ENCODE peak calls at places on chromosomes 6 and 20, in six cellular contexts. One of them, this sample, is unnamed.

GRCh38 chr20:13200767-13201500 is 20.1 kb upstream of the ISM1 start:
- DNase-seq in ecto neural progenitor cell: peak
- DNase-seq in fibroblast of the conjunctiva: no peak
- DNase-seq in NCI-H446: no peak
- DNase-seq in epithelial cell of esophagus: no peak
- DNase-seq in HEK293T: no peak
- DNase-seq in this sample: no peak

GRCh38 chr20:3655032-3655405 is 8.2 kb downstream of the GFRA4 start:
- DNase-seq in HEK293T: no peak
- DNase-seq in fibroblast of the conjunctiva: no peak
- DNase-seq in ecto neural progenitor cell: no peak
- DNase-seq in epithelial cell of esophagus: no peak
- DNase-seq in NCI-H446: no peak
- DNase-seq in this sample: no peak

GRCh38 chr20:35111141-35111888 is 18.7 kb upstream of the TRPC4AP start:
- DNase-seq in ecto neural progenitor cell: no peak
- DNase-seq in HEK293T: no peak
- DNase-seq in fibroblast of the conjunctiva: no peak
- DNase-seq in epithelial cell of esophagus: peak
- DNase-seq in NCI-H446: no peak
- DNase-seq in this sample: no peak

GRCh38 chr6:111777357-111777756 is 95.9 kb downstream of the FYN start:
- DNase-seq in ecto neural progenitor cell: no peak
- DNase-seq in epithelial cell of esophagus: no peak
- DNase-seq in fibroblast of the conjunctiva: no peak
- DNase-seq in HEK293T: no peak
- DNase-seq in NCI-H446: no peak
- DNase-seq in this sample: no peak

GRCh38 chr20:63272105-63273078 is at the start of gene ARFGAP1:
- DNase-seq in fibroblast of the conjunctiva: peak
- DNase-seq in HEK293T: peak
- DNase-seq in ecto neural progenitor cell: peak
- DNase-seq in epithelial cell of esophagus: peak
- DNase-seq in NCI-H446: peak
- DNase-seq in this sample: peak

GRCh38 chr20:31560094-31560899 is 44.8 kb upstream of the ID1 start:
- DNase-seq in ecto neural progenitor cell: no peak
- DNase-seq in fibroblast of the conjunctiva: peak
- DNase-seq in NCI-H446: peak
- DNase-seq in epithelial cell of esophagus: peak
- DNase-seq in HEK293T: peak
- DNase-seq in this sample: no peak

GRCh38 chr6:83311231-83311630 is 118.1 kb downstream of the RWDD2A start:
- DNase-seq in NCI-H446: no peak
- DNase-seq in epithelial cell of esophagus: peak
- DNase-seq in ecto neural progenitor cell: no peak
- DNase-seq in fibroblast of the conjunctiva: no peak
- DNase-seq in HEK293T: no peak
- DNase-seq in this sample: no peak

GRCh38 chr20:53162251-53162835 is 190.2 kb downstream of the TSHZ2 start:
- DNase-seq in fibroblast of the conjunctiva: peak
- DNase-seq in NCI-H446: no peak
- DNase-seq in HEK293T: peak
- DNase-seq in ecto neural progenitor cell: peak
- DNase-seq in epithelial cell of esophagus: peak
- DNase-seq in this sample: peak

GRCh38 chr6:157012355-157012754 is 235.2 kb downstream of the ARID1B start:
- DNase-seq in epithelial cell of esophagus: no peak
- DNase-seq in NCI-H446: no peak
- DNase-seq in fibroblast of the conjunctiva: no peak
- DNase-seq in ecto neural progenitor cell: no peak
- DNase-seq in HEK293T: no peak
- DNase-seq in this sample: no peak

GRCh38 chr6:24126586-24127192 is 674 bp downstream of the NRSN1 start:
- DNase-seq in HEK293T: peak
- DNase-seq in NCI-H446: peak
- DNase-seq in fibroblast of the conjunctiva: peak
- DNase-seq in ecto neural progenitor cell: peak
- DNase-seq in epithelial cell of esophagus: peak
- DNase-seq in this sample: peak

GRCh38 chr20:57663681-57664451 is 43.6 kb upstream of the ZBP1 start:
- DNase-seq in ecto neural progenitor cell: no peak
- DNase-seq in fibroblast of the conjunctiva: no peak
- DNase-seq in NCI-H446: no peak
- DNase-seq in HEK293T: no peak
- DNase-seq in epithelial cell of esophagus: no peak
- DNase-seq in this sample: no peak

GRCh38 chr6:39800388-39801032 is 8.3 kb downstream of the DAAM2 start:
- DNase-seq in NCI-H446: no peak
- DNase-seq in HEK293T: no peak
- DNase-seq in ecto neural progenitor cell: peak
- DNase-seq in fibroblast of the conjunctiva: no peak
- DNase-seq in epithelial cell of esophagus: no peak
- DNase-seq in this sample: no peak

GRCh38 chr20:37500311-37500710 is 20.7 kb upstream of the NNAT start:
- DNase-seq in NCI-H446: no peak
- DNase-seq in fibroblast of the conjunctiva: no peak
- DNase-seq in HEK293T: no peak
- DNase-seq in epithelial cell of esophagus: no peak
- DNase-seq in ecto neural progenitor cell: no peak
- DNase-seq in this sample: no peak

GRCh38 chr6:20712011-20712410 is 177.8 kb downstream of the CDKAL1 start:
- DNase-seq in HEK293T: no peak
- DNase-seq in epithelial cell of esophagus: peak
- DNase-seq in ecto neural progenitor cell: no peak
- DNase-seq in NCI-H446: peak
- DNase-seq in fibroblast of the conjunctiva: no peak
- DNase-seq in this sample: no peak

GRCh38 chr20:37573626-37574198 is 46.0 kb upstream of the BLCAP start:
- DNase-seq in HEK293T: no peak
- DNase-seq in NCI-H446: no peak
- DNase-seq in ecto neural progenitor cell: peak
- DNase-seq in epithelial cell of esophagus: no peak
- DNase-seq in fibroblast of the conjunctiva: no peak
- DNase-seq in this sample: no peak

GRCh38 chr20:7411075-7411474 is 529.2 kb downstream of the HAO1 start:
- DNase-seq in HEK293T: no peak
- DNase-seq in ecto neural progenitor cell: no peak
- DNase-seq in NCI-H446: no peak
- DNase-seq in fibroblast of the conjunctiva: no peak
- DNase-seq in epithelial cell of esophagus: no peak
- DNase-seq in this sample: no peak

GRCh38 chr6:52420668-52421358 is 671 bp downstream of the EFHC1 start:
- DNase-seq in NCI-H446: peak
- DNase-seq in ecto neural progenitor cell: peak
- DNase-seq in epithelial cell of esophagus: peak
- DNase-seq in HEK293T: peak
- DNase-seq in fibroblast of the conjunctiva: no peak
- DNase-seq in this sample: no peak

GRCh38 chr20:8639112-8639778 is 429.6 kb upstream of the PLCB4 start:
- DNase-seq in ecto neural progenitor cell: no peak
- DNase-seq in NCI-H446: no peak
- DNase-seq in HEK293T: peak
- DNase-seq in fibroblast of the conjunctiva: no peak
- DNase-seq in epithelial cell of esophagus: no peak
- DNase-seq in this sample: no peak

GRCh38 chr20:48406462-48407235 is 421.1 kb downstream of the PREX1 start:
- DNase-seq in HEK293T: no peak
- DNase-seq in NCI-H446: peak
- DNase-seq in fibroblast of the conjunctiva: no peak
- DNase-seq in ecto neural progenitor cell: no peak
- DNase-seq in epithelial cell of esophagus: no peak
- DNase-seq in this sample: no peak

GRCh38 chr6:121055572-121056163 is 278.6 kb downstream of the TBC1D32 start:
- DNase-seq in HEK293T: peak
- DNase-seq in NCI-H446: peak
- DNase-seq in ecto neural progenitor cell: no peak
- DNase-seq in fibroblast of the conjunctiva: peak
- DNase-seq in epithelial cell of esophagus: peak
- DNase-seq in this sample: peak